ENCODE peak calls at places on chromosomes 4 and X, in eight cellular contexts. D is NAMALWA; H is endothelial cell; A is stimulated activated CD8-positive, alpha-beta memory T cell treated with anti-CD3 and anti-CD28 coated beads, Interleukin-2, amount 100 ng/mL, for 48 hours; M is fibroblast of the conjunctiva; V is GM12865; U is activated naive CD4-positive, alpha-beta T cell treated with anti-CD3 and anti-CD28 coated beads, Interleukin-2, amount 50 U/mL, for 72 hours; O is NCI-H510A treated with DMSO at 0.1 percent for 48 hours. E is an unnamed sample.

GRCh38 chr4:165766018-165766417 is 107.0 kb upstream of the TLL1 start:
- DNase-seq in D (no peak), H (peak; percentile 34), A (no peak), M (no peak), V (no peak), U (no peak), O (no peak), E (no peak)

GRCh38 chr4:2630556-2631273 is 94.3 kb downstream of the FAM193A start:
- DNase-seq in D (no peak), H (no peak), A (no peak), M (no peak), V (peak; percentile 16), U (no peak), O (no peak), E (no peak)

GRCh38 chr4:10704050-10704810 is 19.7 kb upstream of the CLNK start:
- DNase-seq in D (no peak), H (no peak), A (no peak), M (no peak), V (no peak), U (no peak), O (no peak), E (no peak)

GRCh38 chr4:116529129-116529528 is 556.2 kb downstream of the TRAM1L1 start:
- DNase-seq in D (no peak), H (no peak), A (no peak), M (no peak), V (no peak), U (no peak), O (no peak), E (no peak)

GRCh38 chr4:105741548-105741947 is 33.0 kb downstream of the GSTCD start:
- DNase-seq in D (no peak), H (no peak), A (no peak), M (peak; percentile 53), V (no peak), U (no peak), O (no peak), E (no peak)

GRCh38 chr4:27084685-27085356 is 224.2 kb downstream of the STIM2 start:
- DNase-seq in D (no peak), H (peak; percentile 46), A (no peak), M (no peak), V (no peak), U (no peak), O (no peak), E (no peak)

GRCh38 chrX:55342533-55343501 is 78.1 kb upstream of the PAGE3 start:
- DNase-seq in D (peak; percentile 46), H (no peak), A (no peak), M (no peak), V (peak; percentile 43), U (no peak), O (peak; percentile 6), E (peak; percentile 5)

GRCh38 chrX:16786791-16787735 is 797 bp downstream of the TXLNG start:
- DNase-seq in D (peak; percentile 45), H (peak; percentile 3), A (peak; percentile 9), M (no peak), V (peak; percentile 35), U (peak; percentile 52), O (no peak), E (no peak)